ENCODE peak calls at places on chromosomes 16 and 17, in eight cellular contexts. One of them, this sample, is unnamed.

GRCh38 chr16:47726031-47726675 is 265.0 kb downstream of the PHKB start:
- DNase-seq in astrocyte of the spinal cord: no peak
- DNase-seq in germinal center: no peak
- DNase-seq in HT1080: no peak
- DNase-seq in NCI-H446: no peak
- DNase-seq in mesothelial cell of epicardium: no peak
- DNase-seq in AG08396: no peak
- DNase-seq in cardiac fibroblast: peak; percentile 10
- DNase-seq in this sample: no peak

GRCh38 chr16:83813818-83814653 is 6.3 kb downstream of the HSBP1 start:
- DNase-seq in astrocyte of the spinal cord: peak; percentile 81
- DNase-seq in germinal center: no peak
- DNase-seq in HT1080: peak; percentile 19
- DNase-seq in NCI-H446: no peak
- DNase-seq in mesothelial cell of epicardium: no peak
- DNase-seq in AG08396: peak; percentile 53
- DNase-seq in cardiac fibroblast: peak; percentile 66
- DNase-seq in this sample: no peak

GRCh38 chr17:29572691-29573557 is 4.4 kb downstream of the TP53I13 start:
- DNase-seq in astrocyte of the spinal cord: peak; percentile 34
- DNase-seq in germinal center: peak; percentile 65
- DNase-seq in HT1080: no peak
- DNase-seq in NCI-H446: no peak
- DNase-seq in mesothelial cell of epicardium: peak; percentile 37
- DNase-seq in AG08396: peak; percentile 86
- DNase-seq in cardiac fibroblast: peak; percentile 56
- DNase-seq in this sample: no peak

GRCh38 chr16:31149894-31150890 is at the start of gene PRSS36:
- DNase-seq in astrocyte of the spinal cord: no peak
- DNase-seq in germinal center: peak; percentile 0
- DNase-seq in HT1080: no peak
- DNase-seq in NCI-H446: no peak
- DNase-seq in mesothelial cell of epicardium: no peak
- DNase-seq in AG08396: no peak
- DNase-seq in cardiac fibroblast: no peak
- DNase-seq in this sample: no peak

GRCh38 chr16:17304814-17305169 is 166.0 kb downstream of the XYLT1 start:
- DNase-seq in astrocyte of the spinal cord: no peak
- DNase-seq in germinal center: no peak
- DNase-seq in HT1080: no peak
- DNase-seq in NCI-H446: peak; percentile 19
- DNase-seq in mesothelial cell of epicardium: no peak
- DNase-seq in AG08396: no peak
- DNase-seq in cardiac fibroblast: no peak
- DNase-seq in this sample: no peak

GRCh38 chr17:82054351-82055022 is 2.8 kb downstream of the GPS1 start:
- DNase-seq in astrocyte of the spinal cord: no peak
- DNase-seq in germinal center: no peak
- DNase-seq in HT1080: no peak
- DNase-seq in NCI-H446: no peak
- DNase-seq in mesothelial cell of epicardium: no peak
- DNase-seq in AG08396: no peak
- DNase-seq in cardiac fibroblast: no peak
- DNase-seq in this sample: no peak

GRCh38 chr17:34368455-34369195 is 5.6 kb upstream of the CCL1 start:
- DNase-seq in astrocyte of the spinal cord: no peak
- DNase-seq in germinal center: no peak
- DNase-seq in HT1080: no peak
- DNase-seq in NCI-H446: no peak
- DNase-seq in mesothelial cell of epicardium: no peak
- DNase-seq in AG08396: no peak
- DNase-seq in cardiac fibroblast: no peak
- DNase-seq in this sample: no peak

GRCh38 chr17:65472602-65473001 is 88.8 kb downstream of the AXIN2 start:
- DNase-seq in astrocyte of the spinal cord: no peak
- DNase-seq in germinal center: no peak
- DNase-seq in HT1080: no peak
- DNase-seq in NCI-H446: no peak
- DNase-seq in mesothelial cell of epicardium: no peak
- DNase-seq in AG08396: peak; percentile 70
- DNase-seq in cardiac fibroblast: peak; percentile 76
- DNase-seq in this sample: no peak

GRCh38 chr16:20918486-20919239 is 18.1 kb downstream of the LYRM1 start:
- DNase-seq in astrocyte of the spinal cord: peak; percentile 76
- DNase-seq in germinal center: no peak
- DNase-seq in HT1080: no peak
- DNase-seq in NCI-H446: no peak
- DNase-seq in mesothelial cell of epicardium: no peak
- DNase-seq in AG08396: peak; percentile 31
- DNase-seq in cardiac fibroblast: peak; percentile 83
- DNase-seq in this sample: no peak

This sample was measured in HuH-7.